ENCODE peak calls at places on chromosome 18, in five cellular contexts. A is fibroblast of pulmonary artery, Y is tibial artery, C is NB4, G is A673. J is an unnamed sample.

GRCh38 chr18:43422483-43422882 is 145.2 kb upstream of the SYT4 start:
- DNase-seq in C (no peak), A (no peak), G (peak; percentile 35), Y (no peak), J (no peak)

GRCh38 chr18:62788111-62788510 is 72.8 kb downstream of the PHLPP1 start:
- DNase-seq in A (no peak), G (no peak), Y (no peak), C (no peak), J (no peak)

GRCh38 chr18:46722051-46722450 is 34.8 kb downstream of the ST8SIA5 start:
- DNase-seq in Y (no peak), C (no peak), G (no peak), A (no peak), J (no peak)

GRCh38 chr18:73962251-73962650 is 185.4 kb downstream of the FBXO15 start:
- DNase-seq in Y (no peak), G (no peak), A (no peak), C (peak; percentile 32), J (peak; percentile 47)

GRCh38 chr18:69399253-69399652 is 1.4 kb upstream of the DOK6 start:
- DNase-seq in C (no peak), Y (no peak), A (no peak), G (no peak), J (no peak)

GRCh38 chr18:48817021-48817461 is 133.7 kb downstream of the SMAD7 start:
- DNase-seq in C (no peak), A (no peak), Y (peak; percentile 11), G (no peak), J (no peak)

GRCh38 chr18:79568543-79569205 is 110.9 kb upstream of the CTDP1 start:
- DNase-seq in A (no peak), G (no peak), Y (peak; percentile 13), C (no peak), J (no peak)

GRCh38 chr18:11407900-11408299 is 201.5 kb upstream of the SLC35G4 start:
- DNase-seq in C (no peak), Y (no peak), G (no peak), A (peak; percentile 28), J (peak; percentile 46)

GRCh38 chr18:61770279-61770678 is 122.5 kb downstream of the RNF152 start:
- DNase-seq in A (no peak), C (no peak), G (no peak), Y (no peak), J (no peak)

GRCh38 chr18:25072205-25072604 is 279.8 kb downstream of the ZNF521 start:
- DNase-seq in Y (no peak), C (no peak), A (no peak), G (no peak), J (no peak)

GRCh38 chr18:6058941-6059340 is 163.6 kb upstream of the TMEM200C start:
- DNase-seq in A (peak; percentile 11), Y (no peak), C (no peak), G (no peak), J (peak; percentile 54)

GRCh38 chr18:63603772-63604171 is 16.6 kb downstream of the SERPINB13 start:
- DNase-seq in G (no peak), A (no peak), Y (no peak), C (no peak), J (peak; percentile 3)

GRCh38 chr18:61496374-61496773 is 163.1 kb downstream of the CDH20 start:
- DNase-seq in Y (no peak), C (no peak), G (no peak), A (no peak), J (no peak)

GRCh38 chr18:25239636-25240468 is 112.1 kb downstream of the ZNF521 start:
- DNase-seq in A (peak; percentile 60), G (no peak), C (no peak), Y (no peak), J (peak; percentile 65)

GRCh38 chr18:11741505-11742145 is 52.6 kb downstream of the GNAL start:
- DNase-seq in Y (no peak), C (peak; percentile 37), A (no peak), G (peak; percentile 26), J (no peak)

GRCh38 chr18:48594725-48595124 is 55.9 kb downstream of the CTIF start:
- DNase-seq in Y (no peak), G (no peak), C (no peak), A (no peak), J (no peak)

GRCh38 chr18:24180048-24180447 is 41.2 kb downstream of the CABYR start:
- DNase-seq in G (no peak), A (no peak), C (no peak), Y (no peak), J (no peak)

GRCh38 chr18:45014047-45014501 is 333.4 kb downstream of the SETBP1 start:
- DNase-seq in G (peak; percentile 17), A (peak; percentile 73), C (no peak), Y (peak; percentile 35), J (peak; percentile 78)

GRCh38 chr18:51865538-51865937 is 474.5 kb upstream of the DCC start:
- DNase-seq in G (no peak), A (no peak), C (no peak), Y (no peak), J (no peak)

GRCh38 chr18:59200787-59201186 is 19.2 kb upstream of the GRP start:
- DNase-seq in C (peak; percentile 2), Y (no peak), A (no peak), G (peak; percentile 61), J (no peak)

GRCh38 chr18:58345064-58345463 is 283.8 kb downstream of the ALPK2 start:
- DNase-seq in Y (no peak), G (no peak), C (no peak), A (no peak), J (no peak)

GRCh38 chr18:80023173-80023572 is 11.1 kb upstream of the RBFA start:
- DNase-seq in Y (no peak), C (peak; percentile 45), G (peak; percentile 18), A (peak; percentile 6), J (no peak)

GRCh38 chr18:50405582-50406271 is 30.9 kb downstream of the SKA1 start:
- DNase-seq in C (no peak), Y (no peak), A (no peak), G (no peak), J (no peak)

GRCh38 chr18:46480187-46480586 is 176.8 kb downstream of the LOXHD1 start:
- DNase-seq in Y (no peak), G (peak; percentile 16), C (no peak), A (no peak), J (peak; percentile 17)

GRCh38 chr18:4549164-4549920 is 94.2 kb upstream of the DLGAP1 start:
- DNase-seq in C (no peak), G (peak; percentile 30), A (no peak), Y (no peak), J (no peak)

GRCh38 chr18:45547910-45548309 is 67.4 kb upstream of the SLC14A2 start:
- DNase-seq in A (no peak), Y (no peak), G (no peak), C (no peak), J (no peak)

GRCh38 chr18:7789853-7790552 is 222.9 kb downstream of the PTPRM start:
- DNase-seq in G (peak; percentile 1), Y (no peak), A (peak; percentile 64), C (peak; percentile 6), J (peak; percentile 63)

GRCh38 chr18:48164096-48164475 is 233.6 kb upstream of the SMAD2 start:
- DNase-seq in A (no peak), C (peak; percentile 46), Y (no peak), G (no peak), J (no peak)

GRCh38 chr18:54828290-54828871 is at the start of gene RAB27B:
- DNase-seq in C (peak; percentile 80), A (peak; percentile 84), G (peak; percentile 68), Y (peak; percentile 45), J (peak; percentile 75)
- H3K4me3 ChIP-seq in C (peak within 1 kb of the TSS; percentile 64), A (peak within 1 kb of the TSS; percentile 69), G (peak within 1 kb of the TSS; percentile 41), Y (peak within 1 kb of the TSS; percentile 47), J (peak within 1 kb of the TSS; percentile 78)

DNA sequence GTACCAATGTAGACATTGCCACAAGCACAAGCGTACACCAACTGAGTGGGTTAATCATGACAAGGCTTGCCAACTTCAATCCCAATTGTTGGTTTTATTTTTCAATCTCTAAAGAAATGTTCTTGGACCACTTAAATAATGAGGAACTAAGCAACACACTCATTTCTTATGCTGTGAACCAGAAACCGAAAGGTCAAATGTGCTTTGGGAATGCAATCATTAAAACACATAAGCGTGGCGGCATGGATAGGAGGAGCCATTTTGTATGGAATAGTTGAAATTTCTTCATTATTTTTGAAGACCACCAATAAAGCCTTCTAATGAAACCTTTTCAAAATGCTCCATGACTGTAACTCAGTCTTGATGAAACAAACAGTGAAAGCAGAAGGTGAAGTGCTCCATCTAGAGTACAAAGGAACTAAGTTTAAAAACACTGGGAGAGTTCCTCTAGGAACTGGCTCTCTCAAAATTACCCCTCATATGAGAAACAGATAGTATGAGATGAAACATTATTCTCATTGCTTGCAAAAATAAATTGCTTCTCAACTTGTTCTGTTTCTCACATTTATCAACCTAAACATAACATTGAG is 113.2 kb upstream of the CHST9 start:
- DNase-seq in Y (no peak), G (peak; percentile 10), C (peak; percentile 9), A (no peak), J (no peak)
- TF ChIP-seq CTCF in Y (no peak), G (no peak), C (peak; percentile 9), A (no peak), J (no peak)

GRCh38 chr18:3248062-3248669 is 565 bp downstream of the MYL12A start:
- DNase-seq in Y (no peak), C (peak; percentile 65), A (peak; percentile 61), G (peak; percentile 72), J (peak; percentile 61)

GRCh38 chr18:3250237-3251107 is 2.9 kb downstream of the MYL12A start:
- DNase-seq in G (peak; percentile 35), A (peak; percentile 83), Y (no peak), C (no peak), J (peak; percentile 87)

GRCh38 chr18:3246636-3247242 is 862 bp upstream of the MYL12A start:
- DNase-seq in C (no peak), A (peak; percentile 30), Y (peak; percentile 45), G (no peak), J (peak; percentile 44)

GRCh38 chr18:3247243-3248061 is at the start of gene MYL12A:
- DNase-seq in G (peak; percentile 99), Y (peak; percentile 97), A (peak; percentile 99), C (peak; percentile 99), J (peak; percentile 99)

GRCh38 chr18:3248670-3249359 is 1.2 kb downstream of the MYL12A start:
- DNase-seq in Y (no peak), C (peak; percentile 71), G (peak; percentile 57), A (peak; percentile 70), J (peak; percentile 72)
- H3K4me3 ChIP-seq in Y (peak overlapping the region; percentile 75), C (peak overlapping the region; percentile 99), G (peak overlapping the region; percentile 75), A (peak overlapping the region; percentile 91), J (peak overlapping the region; percentile 93)

GRCh38 chr18:9673296-9674251 is 34.5 kb upstream of the RAB31 start:
- DNase-seq in A (peak; percentile 81), Y (peak; percentile 26), G (peak; percentile 37), C (peak; percentile 77), J (peak; percentile 85)
- TF ChIP-seq CTCF in A (peak; percentile 42), Y (peak; percentile 17), G (peak; percentile 35), C (peak; percentile 42), J (peak; percentile 41)